ENCODE peak calls at places on chromosome 5, in six cellular contexts. B is NCI-H2029, G is ovary, T is neuronal stem cell, E is T-helper 1 cell, J is HS-5. F is an unnamed sample.

GRCh38 chr5:100900796-100901731 is 2.0 kb downstream of the ST8SIA4 start:
- DNase-seq in B (peak; percentile 45), G (no peak), T (peak; percentile 56), E (peak; percentile 85), J (peak; percentile 31), F (no peak)

GRCh38 chr5:162227075-162227474 is 159.5 kb downstream of the GABRG2 start:
- DNase-seq in B (no peak), J (no peak), T (peak; percentile 17), G (no peak), E (no peak), F (peak; percentile 12)

GRCh38 chr5:157729858-157730257 is 1.4 kb upstream of the THG1L start:
- DNase-seq in B (no peak), T (no peak), G (no peak), J (no peak), E (no peak), F (no peak)

GRCh38 chr5:37807902-37808301 is 31.9 kb downstream of the GDNF start:
- DNase-seq in G (no peak), J (no peak), E (no peak), B (no peak), T (no peak), F (no peak)

GRCh38 chr5:150509992-150510391 is 2.1 kb downstream of the NDST1 start:
- DNase-seq in T (no peak), B (no peak), E (no peak), G (no peak), J (no peak), F (no peak)

GRCh38 chr5:148401604-148402003 is 17.8 kb downstream of the FBXO38 start:
- DNase-seq in E (no peak), J (no peak), T (no peak), G (no peak), B (no peak), F (no peak)

GRCh38 chr5:65535529-65535987 is 27.4 kb downstream of the CENPK start:
- DNase-seq in J (no peak), E (no peak), T (no peak), G (no peak), B (no peak), F (no peak)

GRCh38 chr5:14879393-14879792 is 7.8 kb upstream of the ANKH start:
- DNase-seq in T (no peak), J (no peak), E (no peak), G (no peak), B (no peak), F (no peak)

GRCh38 chr5:155189476-155189875 is 175.9 kb downstream of the KIF4B start:
- DNase-seq in T (peak; percentile 1), J (no peak), G (no peak), B (no peak), E (no peak), F (peak; percentile 48)

GRCh38 chr5:56342612-56343011 is 109.5 kb upstream of the ANKRD55 start:
- DNase-seq in T (no peak), J (no peak), B (no peak), G (no peak), E (no peak), F (no peak)

GRCh38 chr5:8114597-8115266 is 245.8 kb downstream of the MTRR start:
- DNase-seq in E (no peak), B (no peak), T (no peak), J (no peak), G (no peak), F (no peak)

GRCh38 chr5:52999357-52999949 is 10.3 kb downstream of the ITGA2 start:
- DNase-seq in B (no peak), J (no peak), T (no peak), E (no peak), G (no peak), F (no peak)

F was measured in iPS DF 19.7.